ENCODE peak calls at places on chromosomes 7 and 10, in five cellular contexts. O is HepG2, U is H1, N is GM12878, D is K562. H is an unnamed sample.

GRCh38 chr7:1236831-1237701 is 4.4 kb downstream of the UNCX start:
- DNase-seq in D (no peak), U (no peak), O (no peak), N (no peak), H (no peak)

GRCh38 chr10:74424565-74424964 is 273.5 kb downstream of the ADK start:
- DNase-seq in N (no peak), U (no peak), D (no peak), O (no peak), H (no peak)

GRCh38 chr7:134140889-134141867 is 14.0 kb downstream of the LRGUK start:
- DNase-seq in D (peak), N (no peak), O (peak), U (peak), H (peak)

GRCh38 chr7:63067897-63068585 is 930.6 kb upstream of the ZNF722 start:
- DNase-seq in U (no peak), O (no peak), N (no peak), D (peak), H (no peak)

GRCh38 chr7:116863168-116863670 is 832 bp downstream of the CAPZA2 start:
- DNase-seq in D (no peak), N (no peak), U (peak), O (peak), H (peak)

GRCh38 chr7:77315102-77315501 is 101.0 kb downstream of the GSAP start:
- DNase-seq in O (no peak), N (no peak), D (no peak), U (no peak), H (no peak)

GRCh38 chr10:48523212-48523819 is 81.6 kb downstream of the ARHGAP22 start:
- DNase-seq in O (no peak), D (peak), N (no peak), U (no peak), H (no peak)

GRCh38 chr7:13742126-13742525 is 247.3 kb downstream of the ETV1 start:
- DNase-seq in U (no peak), O (no peak), N (no peak), D (no peak), H (no peak)

GRCh38 chr10:82680688-82681087 is 805.7 kb downstream of the NRG3 start:
- DNase-seq in D (no peak), N (no peak), O (no peak), U (no peak), H (no peak)

GRCh38 chr7:155764432-155764798 is 47.8 kb downstream of the SHH start:
- DNase-seq in O (no peak), U (no peak), N (no peak), D (no peak), H (no peak)

GRCh38 chr7:157785021-157785441 is 448.2 kb downstream of the DNAJB6 start:
- DNase-seq in N (no peak), D (no peak), U (no peak), O (no peak), H (no peak)

GRCh38 chr7:129949292-129950133 is 3.2 kb downstream of the UBE2H start:
- DNase-seq in O (peak), D (no peak), U (peak), N (peak), H (no peak)

GRCh38 chr10:17616403-17617030 is 657 bp downstream of the HACD1 start:
- DNase-seq in U (no peak), D (peak), O (peak), N (no peak), H (peak)

GRCh38 chr10:92572362-92573090 is 1.4 kb downstream of the IDE start:
- DNase-seq in U (no peak), N (no peak), D (no peak), O (no peak), H (no peak)

GRCh38 chr10:89591111-89591795 is 53.8 kb downstream of the PANK1 start:
- DNase-seq in N (no peak), O (no peak), U (no peak), D (no peak), H (no peak)

GRCh38 chr7:7739204-7739603 is 20.8 kb upstream of the RPA3 start:
- DNase-seq in U (no peak), D (no peak), N (no peak), O (no peak), H (no peak)

GRCh38 chr10:127926455-127926854 is 19.6 kb downstream of the PTPRE start:
- DNase-seq in O (no peak), D (no peak), N (no peak), U (no peak), H (no peak)

GRCh38 chr7:47636111-47636692 is 54.3 kb upstream of the TNS3 start:
- DNase-seq in O (peak), D (no peak), N (no peak), U (no peak), H (no peak)

GRCh38 chr7:47633134-47633533 is 51.2 kb upstream of the TNS3 start:
- DNase-seq in O (no peak), U (no peak), N (no peak), D (no peak), H (no peak)

GRCh38 chr7:47634273-47634672 is 52.4 kb upstream of the TNS3 start:
- DNase-seq in D (no peak), O (no peak), N (no peak), U (no peak), H (no peak)

GRCh38 chr7:47636693-47637175 is 54.8 kb upstream of the TNS3 start:
- DNase-seq in D (no peak), N (no peak), O (no peak), U (no peak), H (no peak)

DNA sequence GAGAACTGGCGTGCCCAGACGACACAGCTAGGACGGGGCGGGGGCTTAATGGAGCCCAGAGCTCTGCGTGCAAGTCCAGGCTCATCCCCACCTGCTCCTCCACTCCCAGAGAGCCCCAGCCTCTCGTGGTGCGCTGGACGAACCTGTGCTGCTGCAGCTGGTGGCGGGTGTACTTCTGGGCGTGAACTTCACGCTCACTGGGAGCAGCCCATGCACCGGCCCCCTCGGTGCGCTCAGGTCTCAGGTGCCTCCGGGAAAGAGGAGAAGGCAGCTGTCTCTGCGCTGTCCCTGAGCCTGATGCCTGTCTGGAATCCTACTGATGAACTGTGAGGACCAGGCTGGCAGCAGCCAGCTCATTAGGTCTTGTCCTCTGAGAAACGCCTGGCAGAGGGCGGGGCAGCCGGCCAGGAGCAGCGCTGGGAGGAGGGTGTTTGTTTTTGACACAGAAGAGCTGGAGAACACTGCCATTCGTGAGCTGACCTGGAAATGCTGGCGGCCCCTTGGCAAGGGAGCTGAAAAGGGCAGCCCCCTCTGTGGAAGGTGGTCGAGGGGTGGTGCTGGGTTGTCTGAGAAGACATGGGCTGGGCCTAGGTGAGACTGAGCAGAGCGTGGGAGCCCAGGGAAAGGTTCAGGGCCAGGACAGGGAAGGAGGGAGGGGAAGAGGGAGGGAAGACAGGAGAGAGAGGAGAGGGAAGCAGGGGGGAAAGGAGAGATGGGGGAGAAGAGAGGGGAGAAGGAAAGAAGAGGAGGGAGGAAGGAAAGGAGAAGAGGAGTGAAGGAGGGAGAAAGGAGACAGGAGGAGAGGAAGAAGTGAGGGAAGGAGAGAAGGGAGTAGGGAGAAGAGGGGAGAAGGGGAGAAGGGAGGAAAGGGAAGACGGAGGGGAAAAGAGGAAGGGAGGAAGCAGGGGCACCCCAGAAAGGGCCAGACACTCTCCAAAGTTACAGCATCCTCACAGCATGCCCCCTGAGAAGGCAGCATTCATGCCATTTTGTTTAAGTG is 53.5 kb upstream of the TNS3 start:
- DNase-seq in O (peak), U (peak), N (no peak), D (no peak), H (no peak)
- TF ChIP-seq TAF1 in O (peak), U (no peak), N (no peak), D (no peak), H (no peak)

GRCh38 chr7:27124096-27124978 is 6.2 kb downstream of the HOXA4 start:
- DNase-seq in N (no peak), D (no peak), O (no peak), U (peak), H (no peak)

GRCh38 chr7:27122075-27122910 is 8.3 kb downstream of the HOXA4 start:
- DNase-seq in U (peak), D (no peak), N (no peak), O (peak), H (no peak)

GRCh38 chr7:27121656-27122055 is 8.9 kb downstream of the HOXA4 start:
- DNase-seq in N (no peak), O (no peak), U (no peak), D (no peak), H (no peak)

GRCh38 chr7:27123477-27124053 is 7.0 kb downstream of the HOXA4 start:
- DNase-seq in N (no peak), U (peak), O (no peak), D (no peak), H (no peak)

GRCh38 chr7:27123021-27123476 is 7.5 kb downstream of the HOXA4 start:
- DNase-seq in U (peak), N (no peak), D (no peak), O (peak), H (no peak)
- TF ChIP-seq TAF1 in U (no peak), N (no peak), D (no peak), O (no peak), H (no peak)

GRCh38 chr10:59852671-59853070 is 53.7 kb downstream of the CCDC6 start:
- DNase-seq in D (no peak), N (no peak), O (no peak), U (no peak), H (no peak)
- TF ChIP-seq TAF1 in D (no peak), N (no peak), O (no peak), U (no peak), H (no peak)

GRCh38 chr10:12606461-12606860 is 257.1 kb downstream of the CAMK1D start:
- DNase-seq in D (no peak), O (no peak), N (no peak), U (no peak), H (no peak)
- TF ChIP-seq TAF1 in D (no peak), O (no peak), N (no peak), U (no peak), H (no peak)

GRCh38 chr10:24866615-24867583 is 85.5 kb downstream of the PRTFDC1 start:
- DNase-seq in D (peak), O (peak), N (no peak), U (no peak), H (no peak)
- TF ChIP-seq TAF1 in D (no peak), O (no peak), N (no peak), U (no peak), H (no peak)

DNA sequence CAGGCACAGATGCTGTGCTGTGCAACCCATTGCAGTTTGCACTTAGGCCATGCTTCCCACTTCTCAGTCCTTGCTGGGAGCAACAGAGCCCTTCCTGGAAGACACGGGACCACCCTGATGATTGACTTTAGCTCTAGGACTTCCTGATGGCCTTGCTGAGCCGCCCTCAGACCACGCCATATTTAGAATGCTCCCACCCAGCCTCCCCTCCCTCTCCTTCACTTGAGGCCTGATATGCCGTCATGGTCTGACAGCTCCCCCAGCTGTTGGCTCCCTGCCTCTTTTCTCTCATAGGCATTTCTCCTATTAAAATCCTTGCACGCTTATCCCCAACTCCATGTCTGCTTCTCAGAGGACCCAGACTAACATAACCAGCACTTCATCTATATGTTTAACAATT is 29.4 kb upstream of the GATAD1 start:
- DNase-seq in N (no peak), D (no peak), O (no peak), U (no peak), H (no peak)
- TF ChIP-seq TAF1 in N (no peak), D (no peak), O (no peak), U (no peak), H (no peak)

DNA sequence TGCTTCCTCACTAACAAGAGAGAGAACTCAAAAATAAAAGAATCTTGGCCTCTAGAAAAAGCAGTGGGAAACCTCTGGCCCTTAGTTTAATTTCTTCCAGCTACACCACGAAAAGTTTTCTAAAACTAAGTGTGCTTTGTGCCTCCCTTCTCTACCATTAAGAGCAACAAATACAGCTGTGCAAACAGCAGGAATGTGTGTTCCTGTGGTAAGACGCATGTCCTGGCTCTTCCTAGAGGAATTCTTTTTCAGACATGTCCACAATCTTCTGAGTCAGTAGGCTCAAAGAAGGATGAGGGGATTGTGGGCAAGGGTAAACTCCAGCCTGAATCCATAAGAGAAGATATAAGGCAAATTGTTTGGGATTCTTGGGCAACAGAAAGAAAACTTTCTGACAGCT is 105.5 kb downstream of the HOXA1 start:
- DNase-seq in U (no peak), O (no peak), N (no peak), D (no peak), H (no peak)
- TF ChIP-seq TAF1 in U (no peak), O (no peak), N (no peak), D (no peak), H (no peak)

DNA sequence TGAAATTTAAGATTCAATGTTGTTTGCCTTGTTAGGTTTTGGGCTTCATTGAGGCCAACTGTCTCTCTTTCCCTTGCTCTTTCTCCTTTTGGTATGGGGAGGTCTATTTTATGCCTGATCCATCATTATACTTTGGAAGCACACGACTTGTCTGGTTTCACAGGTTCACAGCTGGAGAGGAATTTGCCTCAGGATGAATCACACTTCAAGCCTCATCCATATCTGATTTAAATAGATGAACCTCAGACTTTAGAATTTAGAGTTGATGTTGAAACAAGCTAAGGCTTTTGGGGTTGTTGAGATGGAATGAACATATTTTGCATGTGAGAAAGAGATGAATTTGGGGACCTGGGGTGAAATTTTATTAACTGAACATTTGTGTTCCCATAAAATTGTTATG is 150.5 kb upstream of the IGFBP3 start:
- DNase-seq in D (no peak), U (no peak), O (no peak), N (no peak), H (no peak)
- TF ChIP-seq TAF1 in D (no peak), U (no peak), O (no peak), N (no peak), H (no peak)

GRCh38 chr10:79400567-79401004 is 44.8 kb downstream of the ZCCHC24 start:
- DNase-seq in O (peak), U (peak), N (no peak), D (peak), H (peak)
- TF ChIP-seq TAF1 in O (no peak), U (no peak), N (no peak), D (no peak), H (no peak)

DNA sequence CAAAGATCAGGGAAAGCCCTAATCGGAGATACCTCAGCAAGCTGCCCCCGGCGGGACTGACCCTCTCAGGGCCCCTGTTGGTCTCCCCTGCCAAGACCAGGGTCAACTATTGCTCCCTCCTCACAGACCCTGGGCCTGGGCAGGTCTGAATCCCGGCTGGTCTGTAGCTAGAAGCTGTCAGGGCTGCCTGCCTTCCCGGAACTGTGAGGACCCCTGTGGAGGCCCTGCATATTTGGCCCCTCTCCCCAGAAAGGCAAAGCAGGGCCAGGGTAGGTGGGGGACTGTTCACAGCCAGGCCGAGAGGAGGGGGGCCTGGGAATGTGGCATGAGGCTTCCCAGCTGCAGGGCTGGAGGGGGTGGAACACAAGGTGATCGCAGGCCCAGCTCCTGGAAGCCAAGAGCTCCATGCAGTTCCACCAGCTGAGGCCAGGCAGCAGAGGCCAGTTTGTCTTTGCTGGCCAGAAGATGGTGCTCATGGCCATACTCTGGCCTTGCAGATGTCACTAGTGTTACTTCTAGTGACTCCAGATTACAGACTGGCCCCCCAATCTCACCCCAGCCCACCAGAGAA is 24.1 kb downstream of the TBATA start:
- DNase-seq in D (no peak), O (no peak), U (peak), N (no peak), H (no peak)
- TF ChIP-seq TAF1 in D (no peak), O (no peak), U (no peak), N (no peak), H (no peak)